ENCODE peak calls at places on chromosomes 12 and 14, in four cellular contexts. J, W, O and L are unnamed samples.

GRCh38 chr12:52183971-52184370 is 7.8 kb downstream of the KRT80 start:
- DNase-seq in J (no peak), W (no peak), O (no peak), L (no peak)

GRCh38 chr14:69528930-69529329 is 44.4 kb downstream of the PLEKHD1 start:
- DNase-seq in J (no peak), W (no peak), O (no peak), L (no peak)

GRCh38 chr14:55123101-55123500 is 6.0 kb upstream of the LGALS3 start:
- DNase-seq in J (peak; percentile 52), W (peak; percentile 22), O (peak; percentile 86), L (no peak)

GRCh38 chr14:86788229-86788628 is 1204.8 kb downstream of the GALC start:
- DNase-seq in J (no peak), W (no peak), O (no peak), L (no peak)

GRCh38 chr12:27331299-27331926 is 1.2 kb upstream of the BMAL2 start:
- DNase-seq in J (peak; percentile 59), W (peak; percentile 81), O (peak; percentile 99), L (peak; percentile 99)

GRCh38 chr14:105089746-105090492 is 24.7 kb upstream of the GPR132 start:
- DNase-seq in J (peak; percentile 42), W (no peak), O (no peak), L (no peak)

GRCh38 chr12:20646239-20646827 is 48.8 kb upstream of the SLCO1C1 start:
- DNase-seq in J (no peak), W (peak; percentile 10), O (no peak), L (no peak)

GRCh38 chr12:43758247-43758727 is 303 bp downstream of the PUS7L start:
- DNase-seq in J (peak; percentile 59), W (peak; percentile 22), O (peak; percentile 9), L (peak; percentile 0)

GRCh38 chr12:85036736-85037135 is 585 bp downstream of the LRRIQ1 start:
- DNase-seq in J (no peak), W (no peak), O (no peak), L (no peak)

GRCh38 chr14:82872494-82872893 is 1338.8 kb upstream of the SEL1L start:
- DNase-seq in J (no peak), W (no peak), O (no peak), L (no peak)

GRCh38 chr14:55233591-55233990 is 37.6 kb upstream of the FBXO34 start:
- DNase-seq in J (no peak), W (no peak), O (no peak), L (no peak)

GRCh38 chr12:34597548-34598351 is 575.5 kb downstream of the ALG10 start:
- DNase-seq in J (no peak), W (no peak), O (no peak), L (no peak)

GRCh38 chr14:61854898-61855297 is 92.7 kb downstream of the SNAPC1 start:
- DNase-seq in J (no peak), W (no peak), O (no peak), L (no peak)

GRCh38 chr12:121089813-121090430 is 42.8 kb upstream of the P2RX7 start:
- DNase-seq in J (no peak), W (no peak), O (no peak), L (no peak)

GRCh38 chr14:104974146-104974541 is 4.0 kb downstream of the AHNAK2 start:
- DNase-seq in J (no peak), W (no peak), O (no peak), L (no peak)

GRCh38 chr12:57724003-57724935 is 14.3 kb downstream of the AGAP2 start:
- DNase-seq in J (no peak), W (no peak), O (no peak), L (no peak)

GRCh38 chr14:37584211-37585100 is 10.6 kb downstream of the FOXA1 start:
- DNase-seq in J (no peak), W (no peak), O (no peak), L (no peak)

GRCh38 chr12:128693771-128694170 is 130.0 kb downstream of the SLC15A4 start:
- DNase-seq in J (no peak), W (no peak), O (no peak), L (no peak)

GRCh38 chr12:51976376-51977160 is 25.1 kb downstream of the ACVR1B start:
- DNase-seq in J (no peak), W (no peak), O (peak; percentile 86), L (peak; percentile 98)

GRCh38 chr12:52221912-52222457 is 11.1 kb upstream of the KRT7 start:
- DNase-seq in J (peak; percentile 82), W (peak; percentile 61), O (no peak), L (no peak)

GRCh38 chr12:92108651-92109050 is 37.0 kb downstream of the BTG1 start:
- DNase-seq in J (peak; percentile 9), W (no peak), O (no peak), L (no peak)